ENCODE peak calls at places on chromosomes 11 and 22, in six cellular contexts. A is germinal center; U is cardiac fibroblast; J is GM23248; S is activated naive CD8-positive, alpha-beta T cell treated with anti-CD3 and anti-CD28 coated beads for 36 hours; N is fibroblast of the conjunctiva. E is an unnamed sample.

GRCh38 chr11:70296681-70297080 is 26.2 kb downstream of the PPFIA1 start:
- DNase-seq in A (no peak), U (no peak), J (no peak), S (no peak), N (no peak), E (no peak)

GRCh38 chr11:125468852-125469251 is 27.2 kb downstream of the FEZ1 start:
- DNase-seq in A (no peak), U (no peak), J (no peak), S (no peak), N (no peak), E (no peak)

GRCh38 chr11:9077164-9077563 is 14.2 kb downstream of the SCUBE2 start:
- DNase-seq in A (no peak), U (no peak), J (no peak), S (no peak), N (no peak), E (no peak)

GRCh38 chr22:31262369-31263133 is 29.7 kb downstream of the PIK3IP1 start:
- DNase-seq in A (no peak), U (no peak), J (no peak), S (no peak), N (no peak), E (no peak)

GRCh38 chr11:63869686-63870085 is 30.8 kb downstream of the MARK2 start:
- DNase-seq in A (no peak), U (no peak), J (no peak), S (peak), N (no peak), E (peak)

GRCh38 chr11:93526691-93527583 is 16.3 kb downstream of the SMCO4 start:
- DNase-seq in A (peak), U (no peak), J (no peak), S (no peak), N (no peak), E (no peak)

GRCh38 chr22:39239561-39240423 is 5.0 kb downstream of the PDGFB start:
- DNase-seq in A (no peak), U (no peak), J (no peak), S (no peak), N (no peak), E (no peak)

GRCh38 chr11:1855886-1856265 is 3.0 kb downstream of the LSP1 start:
- DNase-seq in A (no peak), U (no peak), J (no peak), S (no peak), N (no peak), E (no peak)

GRCh38 chr22:27842236-27842993 is 40.9 kb upstream of the MN1 start:
- DNase-seq in A (no peak), U (no peak), J (no peak), S (no peak), N (no peak), E (no peak)